ENCODE peak calls at places on chromosomes 7 and 10, in nine cellular contexts. K is T47D; O is activated naive CD4-positive, alpha-beta T cell treated with anti-CD3 and anti-CD28 coated beads, Interleukin-2, amount 10 ng/mL, durations not matched to agents 7 days and 5 days; D is ELF-1; M is cardiac septum; Z is LHCN-M2; B is stimulated activated CD4-positive, alpha-beta T cell treated with anti-CD3 and anti-CD28 coated beads, Interleukin-4, amount 100 ng/mL, for 4 hours; J is CD4-positive, CD25-positive, alpha-beta regulatory T cell; S is HEK293T. A is an unnamed sample.

GRCh38 chr7:79410345-79410744 is 43.1 kb downstream of the MAGI2 start:
- DNase-seq in K (no peak), O (no peak), D (no peak), M (no peak), Z (peak), B (no peak), J (no peak), S (no peak), A (no peak)

GRCh38 chr10:65518379-65518778 is 1407.5 kb upstream of the LRRTM3 start:
- DNase-seq in K (no peak), O (no peak), D (no peak), M (no peak), Z (peak), B (no peak), J (no peak), S (no peak), A (no peak)

GRCh38 chr10:122637371-122637770 is 62.3 kb downstream of the C10orf120 start:
- DNase-seq in K (no peak), O (no peak), D (no peak), M (no peak), Z (no peak), B (no peak), J (no peak), S (no peak), A (peak)

GRCh38 chr7:46032936-46033335 is 111.9 kb upstream of the IGFBP3 start:
- DNase-seq in K (no peak), O (no peak), D (no peak), M (no peak), Z (peak), B (no peak), J (no peak), S (no peak), A (no peak)

GRCh38 chr10:3889961-3890522 is 105.0 kb upstream of the KLF6 start:
- DNase-seq in K (no peak), O (no peak), D (peak), M (no peak), Z (peak), B (no peak), J (no peak), S (no peak), A (no peak)

GRCh38 chr7:45295222-45295621 is 137.6 kb downstream of the RAMP3 start:
- DNase-seq in K (no peak), O (no peak), D (no peak), M (no peak), Z (no peak), B (no peak), J (no peak), S (no peak), A (no peak)

GRCh38 chr10:88979153-88979562 is 11.4 kb upstream of the FAS start:
- DNase-seq in K (no peak), O (no peak), D (peak), M (no peak), Z (peak), B (no peak), J (no peak), S (peak), A (no peak)

GRCh38 chr10:117137911-117138642 is at the start of gene VAX1:
- DNase-seq in K (no peak), O (no peak), D (peak), M (no peak), Z (no peak), B (no peak), J (no peak), S (peak), A (no peak)

GRCh38 chr7:134966691-134967090 is 19.6 kb upstream of the AGBL3 start:
- DNase-seq in K (no peak), O (no peak), D (no peak), M (no peak), Z (no peak), B (no peak), J (no peak), S (no peak), A (no peak)

GRCh38 chr10:36888925-36889573 is 236.3 kb upstream of the ANKRD30A start:
- DNase-seq in K (no peak), O (peak), D (peak), M (no peak), Z (peak), B (peak), J (peak), S (peak), A (no peak)

GRCh38 chr7:27220440-27220955 is 20.6 kb upstream of the HOXA13 start:
- DNase-seq in K (no peak), O (no peak), D (no peak), M (peak), Z (no peak), B (no peak), J (no peak), S (no peak), A (peak)

GRCh38 chr10:89503633-89504345 is 31.6 kb downstream of the SLC16A12 start:
- DNase-seq in K (no peak), O (no peak), D (no peak), M (no peak), Z (no peak), B (no peak), J (peak), S (no peak), A (no peak)

GRCh38 chr10:101036726-101037125 is 5.7 kb downstream of the SFXN3 start:
- DNase-seq in K (no peak), O (no peak), D (no peak), M (no peak), Z (no peak), B (no peak), J (no peak), S (no peak), A (no peak)

GRCh38 chr7:102897211-102897621 is 15.6 kb upstream of the LRRC17 start:
- DNase-seq in K (no peak), O (no peak), D (no peak), M (no peak), Z (no peak), B (no peak), J (no peak), S (no peak), A (no peak)

GRCh38 chr10:77636967-77637473 is 588 bp downstream of the KCNMA1 start:
- DNase-seq in K (peak), O (no peak), D (peak), M (no peak), Z (no peak), B (no peak), J (no peak), S (peak), A (no peak)

GRCh38 chr10:113922787-113923570 is 68.5 kb downstream of the NHLRC2 start:
- DNase-seq in K (no peak), O (no peak), D (peak), M (no peak), Z (no peak), B (no peak), J (no peak), S (no peak), A (no peak)

GRCh38 chr7:30225863-30226361 is 58.5 kb upstream of the ZNRF2 start:
- DNase-seq in K (peak), O (no peak), D (peak), M (no peak), Z (peak), B (no peak), J (no peak), S (no peak), A (peak)

GRCh38 chr10:71921319-71922027 is 42.7 kb upstream of the CHST3 start:
- DNase-seq in K (no peak), O (no peak), D (peak), M (no peak), Z (no peak), B (no peak), J (no peak), S (no peak), A (no peak)

GRCh38 chr10:31757374-31757773 is 171.3 kb downstream of the ARHGAP12 start:
- DNase-seq in K (no peak), O (no peak), D (no peak), M (no peak), Z (no peak), B (no peak), J (no peak), S (no peak), A (no peak)

GRCh38 chr7:157090485-157091165 is 48.1 kb upstream of the UBE3C start:
- DNase-seq in K (no peak), O (no peak), D (no peak), M (no peak), Z (no peak), B (no peak), J (no peak), S (no peak), A (no peak)

GRCh38 chr10:14779053-14779649 is 4.5 kb upstream of the FAM107B start:
- DNase-seq in K (no peak), O (no peak), D (no peak), M (no peak), Z (no peak), B (no peak), J (no peak), S (no peak), A (no peak)

GRCh38 chr7:146002431-146003078 is 114.0 kb upstream of the CNTNAP2 start:
- DNase-seq in K (no peak), O (no peak), D (no peak), M (no peak), Z (no peak), B (no peak), J (no peak), S (no peak), A (no peak)

GRCh38 chr7:34058791-34059550 is 153.6 kb downstream of the BMPER start:
- DNase-seq in K (no peak), O (no peak), D (peak), M (no peak), Z (peak), B (no peak), J (no peak), S (no peak), A (no peak)

GRCh38 chr7:157124655-157125054 is 14.1 kb upstream of the UBE3C start:
- DNase-seq in K (no peak), O (no peak), D (no peak), M (no peak), Z (no peak), B (no peak), J (no peak), S (no peak), A (no peak)

GRCh38 chr10:97138174-97138573 is 47.6 kb downstream of the SLIT1 start:
- DNase-seq in K (no peak), O (no peak), D (peak), M (no peak), Z (no peak), B (no peak), J (no peak), S (peak), A (no peak)

GRCh38 chr10:79206300-79207095 is 137.7 kb downstream of the ZMIZ1 start:
- DNase-seq in K (no peak), O (no peak), D (no peak), M (no peak), Z (no peak), B (no peak), J (no peak), S (no peak), A (no peak)

GRCh38 chr7:84368122-84368521 is 173.5 kb upstream of the SEMA3A start:
- DNase-seq in K (no peak), O (no peak), D (no peak), M (no peak), Z (no peak), B (no peak), J (no peak), S (no peak), A (no peak)

GRCh38 chr7:130141161-130141857 is 63.9 kb downstream of the TMEM209 start:
- DNase-seq in K (no peak), O (peak), D (peak), M (peak), Z (no peak), B (peak), J (peak), S (no peak), A (peak)

GRCh38 chr7:22931011-22931410 is 82.9 kb downstream of the HYCC1 start:
- DNase-seq in K (no peak), O (no peak), D (no peak), M (no peak), Z (no peak), B (no peak), J (no peak), S (no peak), A (no peak)

GRCh38 chr10:94546058-94546595 is 539 bp downstream of the HELLS start:
- DNase-seq in K (peak), O (no peak), D (no peak), M (no peak), Z (peak), B (no peak), J (peak), S (peak), A (no peak)

GRCh38 chr10:18437486-18437885 is 213.9 kb downstream of the NSUN6 start:
- DNase-seq in K (no peak), O (no peak), D (no peak), M (no peak), Z (no peak), B (no peak), J (no peak), S (no peak), A (no peak)

GRCh38 chr10:74047304-74047703 is 49.4 kb downstream of the VCL start:
- DNase-seq in K (no peak), O (no peak), D (no peak), M (no peak), Z (peak), B (no peak), J (no peak), S (no peak), A (no peak)

A was measured in upper lobe of right lung.